ENCODE peak calls at places on chromosomes 7 and 10, in ten cellular contexts. F, V, E, Z, P, A, L, U, Y and I are unnamed samples.

GRCh38 chr10:43126759-43127424 is 11.4 kb upstream of the CSGALNACT2 start:
- DNase-seq in F (no peak), V (no peak), E (no peak), Z (no peak), P (no peak), A (no peak), L (no peak), U (peak), Y (no peak), I (no peak)

GRCh38 chr7:85041599-85042216 is 145.1 kb downstream of the SEMA3D start:
- DNase-seq in F (peak), V (peak), E (peak), Z (peak), P (peak), A (peak), L (peak), U (peak), Y (peak), I (peak)

GRCh38 chr10:79310911-79311573 is 36.2 kb upstream of the PPIF start:
- DNase-seq in F (no peak), V (no peak), E (no peak), Z (no peak), P (no peak), A (peak), L (no peak), U (no peak), Y (no peak), I (no peak)

GRCh38 chr7:122790132-122790531 is 87.4 kb upstream of the RNF148 start:
- DNase-seq in F (no peak), V (peak), E (no peak), Z (no peak), P (no peak), A (no peak), L (no peak), U (no peak), Y (no peak), I (no peak)

GRCh38 chr10:124138883-124139348 is 45.5 kb upstream of the CHST15 start:
- DNase-seq in F (no peak), V (no peak), E (no peak), Z (no peak), P (no peak), A (no peak), L (no peak), U (no peak), Y (no peak), I (no peak)

GRCh38 chr10:49632406-49633317 is 18.8 kb downstream of the CHAT start:
- DNase-seq in F (no peak), V (no peak), E (no peak), Z (no peak), P (no peak), A (no peak), L (no peak), U (no peak), Y (no peak), I (no peak)

GRCh38 chr10:120011359-120012132 is 119.0 kb downstream of the SEC23IP start:
- DNase-seq in F (no peak), V (no peak), E (no peak), Z (no peak), P (no peak), A (peak), L (no peak), U (no peak), Y (no peak), I (no peak)

GRCh38 chr7:101125989-101126650 is 784 bp upstream of the SERPINE1 start:
- DNase-seq in F (peak), V (no peak), E (peak), Z (peak), P (peak), A (no peak), L (peak), U (no peak), Y (no peak), I (peak)

GRCh38 chr7:74130518-74130917 is 43.6 kb upstream of the EIF4H start:
- DNase-seq in F (no peak), V (no peak), E (no peak), Z (no peak), P (no peak), A (no peak), L (no peak), U (no peak), Y (no peak), I (no peak)

GRCh38 chr10:5416981-5417380 is 4.6 kb downstream of the NET1 start:
- DNase-seq in F (no peak), V (peak), E (no peak), Z (no peak), P (no peak), A (peak), L (no peak), U (no peak), Y (no peak), I (no peak)

GRCh38 chr10:66827353-66827752 is 98.5 kb upstream of the LRRTM3 start:
- DNase-seq in F (no peak), V (no peak), E (peak), Z (no peak), P (no peak), A (no peak), L (peak), U (no peak), Y (no peak), I (peak)

GRCh38 chr10:132914732-132915131 is 27.6 kb downstream of the CFAP46 start:
- DNase-seq in F (no peak), V (no peak), E (no peak), Z (no peak), P (no peak), A (no peak), L (no peak), U (no peak), Y (no peak), I (no peak)

GRCh38 chr10:43376828-43377227 is 5.4 kb downstream of the FXYD4 start:
- DNase-seq in F (no peak), V (no peak), E (no peak), Z (no peak), P (no peak), A (no peak), L (no peak), U (no peak), Y (no peak), I (no peak)

GRCh38 chr10:86953747-86954680 is 3.4 kb downstream of the MMRN2 start:
- DNase-seq in F (peak), V (no peak), E (peak), Z (no peak), P (no peak), A (peak), L (peak), U (no peak), Y (no peak), I (no peak)

GRCh38 chr7:56007891-56008290 is 43.4 kb downstream of the PSPH start:
- DNase-seq in F (no peak), V (no peak), E (no peak), Z (no peak), P (no peak), A (no peak), L (no peak), U (no peak), Y (no peak), I (no peak)

GRCh38 chr10:25745976-25746375 is 188.1 kb upstream of the MYO3A start:
- DNase-seq in F (no peak), V (no peak), E (no peak), Z (no peak), P (no peak), A (peak), L (no peak), U (no peak), Y (no peak), I (no peak)

GRCh38 chr10:109978481-109978880 is 29.3 kb upstream of the ADD3 start:
- DNase-seq in F (peak), V (no peak), E (peak), Z (no peak), P (peak), A (peak), L (peak), U (peak), Y (peak), I (no peak)

GRCh38 chr10:37703833-37704382 is 153.5 kb downstream of the ZNF248 start:
- DNase-seq in F (no peak), V (no peak), E (no peak), Z (no peak), P (no peak), A (no peak), L (no peak), U (no peak), Y (no peak), I (no peak)

GRCh38 chr7:35971133-35971995 is 170.5 kb downstream of the SEPTIN7 start:
- DNase-seq in F (no peak), V (no peak), E (no peak), Z (no peak), P (peak), A (no peak), L (no peak), U (no peak), Y (no peak), I (no peak)

GRCh38 chr7:23811540-23811939 is 101.5 kb downstream of the STK31 start:
- DNase-seq in F (no peak), V (no peak), E (no peak), Z (no peak), P (no peak), A (no peak), L (peak), U (no peak), Y (no peak), I (no peak)

GRCh38 chr7:101300465-101301376 is 20.9 kb downstream of the IFT22 start:
- DNase-seq in F (no peak), V (no peak), E (no peak), Z (no peak), P (no peak), A (no peak), L (no peak), U (no peak), Y (no peak), I (no peak)

GRCh38 chr7:2633538-2634264 is 1.9 kb downstream of the TTYH3 start:
- DNase-seq in F (no peak), V (no peak), E (peak), Z (no peak), P (peak), A (no peak), L (peak), U (no peak), Y (no peak), I (no peak)

GRCh38 chr10:116769791-116770190 is 27.4 kb upstream of the HSPA12A start:
- DNase-seq in F (no peak), V (no peak), E (peak), Z (no peak), P (no peak), A (no peak), L (peak), U (no peak), Y (no peak), I (no peak)

GRCh38 chr10:76209135-76209534 is 777.7 kb downstream of the LRMDA start:
- DNase-seq in F (no peak), V (no peak), E (no peak), Z (no peak), P (no peak), A (no peak), L (peak), U (no peak), Y (no peak), I (no peak)

GRCh38 chr10:50653142-50653541 is 29.4 kb upstream of the SGMS1 start:
- DNase-seq in F (no peak), V (peak), E (peak), Z (no peak), P (no peak), A (no peak), L (peak), U (peak), Y (peak), I (no peak)

GRCh38 chr7:98254951-98255610 is 3.0 kb upstream of the TECPR1 start:
- DNase-seq in F (no peak), V (no peak), E (no peak), Z (no peak), P (no peak), A (no peak), L (no peak), U (peak), Y (no peak), I (no peak)

GRCh38 chr10:130631139-130631864 is 495.1 kb downstream of the GLRX3 start:
- DNase-seq in F (no peak), V (no peak), E (no peak), Z (no peak), P (no peak), A (no peak), L (no peak), U (no peak), Y (peak), I (no peak)

GRCh38 chr10:119263966-119264621 is 56.7 kb downstream of the GRK5 start:
- DNase-seq in F (no peak), V (no peak), E (no peak), Z (no peak), P (no peak), A (no peak), L (no peak), U (no peak), Y (no peak), I (peak)

GRCh38 chr10:88792656-88793055 is 9.9 kb upstream of the LIPM start:
- DNase-seq in F (peak), V (no peak), E (peak), Z (no peak), P (peak), A (no peak), L (peak), U (no peak), Y (no peak), I (no peak)